ENCODE peak calls at places on chromosomes 6 and 20, in four cellular contexts. T, E, A and B are unnamed samples.

GRCh38 chr6:33104893-33105292 is 29.1 kb downstream of the HLA-DPB1 start:
- DNase-seq in T (no peak), E (no peak), A (no peak), B (no peak)

GRCh38 chr6:142783499-142783898 is 161.5 kb downstream of the HIVEP2 start:
- DNase-seq in T (no peak), E (no peak), A (no peak), B (no peak)

GRCh38 chr6:109441069-109441816 is 719 bp downstream of the SMPD2 start:
- DNase-seq in T (peak), E (peak), A (peak), B (peak)

GRCh38 chr20:17651761-17652388 is 30.2 kb downstream of the RRBP1 start:
- DNase-seq in T (peak), E (peak), A (no peak), B (peak)

GRCh38 chr6:42387336-42387735 is 64.4 kb downstream of the TRERF1 start:
- DNase-seq in T (no peak), E (no peak), A (no peak), B (no peak)

GRCh38 chr6:73394577-73395354 is at the start of gene DDX43:
- DNase-seq in T (no peak), E (peak), A (peak), B (no peak)

GRCh38 chr6:31794294-31794865 is 1.2 kb downstream of the VARS1 start:
- DNase-seq in T (peak), E (no peak), A (no peak), B (peak)

GRCh38 chr20:41141153-41141815 is 3.9 kb downstream of the PLCG1 start:
- DNase-seq in T (no peak), E (no peak), A (no peak), B (no peak)

GRCh38 chr20:25057234-25058050 is 497 bp downstream of the ACSS1 start:
- DNase-seq in T (peak), E (peak), A (peak), B (peak)

GRCh38 chr6:83536034-83536646 is 23.8 kb downstream of the PRSS35 start:
- DNase-seq in T (peak), E (peak), A (no peak), B (peak)

GRCh38 chr20:38084425-38084951 is 50.9 kb downstream of the RPRD1B start:
- DNase-seq in T (peak), E (no peak), A (no peak), B (no peak)

GRCh38 chr6:126100386-126100785 is 114.0 kb downstream of the TRMT11 start:
- DNase-seq in T (no peak), E (no peak), A (no peak), B (no peak)

GRCh38 chr20:13526551-13526950 is 112.2 kb downstream of the TASP1 start:
- DNase-seq in T (no peak), E (no peak), A (no peak), B (no peak)

GRCh38 chr20:1460275-1460674 is 6.4 kb downstream of the NSFL1C start:
- DNase-seq in T (no peak), E (no peak), A (no peak), B (no peak)

GRCh38 chr6:162882817-162883481 is 155.2 kb downstream of the PACRG start:
- DNase-seq in T (no peak), E (no peak), A (no peak), B (no peak)

GRCh38 chr6:77034161-77034560 is 429.1 kb downstream of the HTR1B start:
- DNase-seq in T (no peak), E (no peak), A (no peak), B (no peak)

GRCh38 chr20:25549866-25550477 is 35.4 kb downstream of the NINL start:
- DNase-seq in T (no peak), E (no peak), A (peak), B (no peak)

DNA sequence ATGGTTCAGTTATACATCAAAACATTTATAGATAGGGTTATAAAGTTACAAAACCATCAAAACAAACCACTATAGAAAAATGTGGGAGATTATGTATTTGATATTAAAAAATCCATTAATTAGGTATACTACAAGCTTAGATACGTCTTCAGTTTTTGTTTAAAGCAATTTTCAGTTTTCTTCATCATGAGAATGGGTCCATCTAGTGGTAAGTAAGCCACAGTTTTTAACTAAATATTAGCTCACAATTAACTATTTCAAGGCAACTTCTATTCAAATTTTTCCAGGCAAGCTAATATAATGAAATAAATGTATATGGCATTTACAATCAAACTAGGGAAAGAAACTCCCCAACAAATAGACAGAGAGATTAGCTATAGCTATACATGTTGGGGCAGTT is 44.4 kb downstream of the RNGTT start:
- DNase-seq in T (no peak), E (no peak), A (no peak), B (no peak)
- H3K27ac ChIP-seq in T (no peak), E (no peak), A (no peak), B (no peak)

DNA sequence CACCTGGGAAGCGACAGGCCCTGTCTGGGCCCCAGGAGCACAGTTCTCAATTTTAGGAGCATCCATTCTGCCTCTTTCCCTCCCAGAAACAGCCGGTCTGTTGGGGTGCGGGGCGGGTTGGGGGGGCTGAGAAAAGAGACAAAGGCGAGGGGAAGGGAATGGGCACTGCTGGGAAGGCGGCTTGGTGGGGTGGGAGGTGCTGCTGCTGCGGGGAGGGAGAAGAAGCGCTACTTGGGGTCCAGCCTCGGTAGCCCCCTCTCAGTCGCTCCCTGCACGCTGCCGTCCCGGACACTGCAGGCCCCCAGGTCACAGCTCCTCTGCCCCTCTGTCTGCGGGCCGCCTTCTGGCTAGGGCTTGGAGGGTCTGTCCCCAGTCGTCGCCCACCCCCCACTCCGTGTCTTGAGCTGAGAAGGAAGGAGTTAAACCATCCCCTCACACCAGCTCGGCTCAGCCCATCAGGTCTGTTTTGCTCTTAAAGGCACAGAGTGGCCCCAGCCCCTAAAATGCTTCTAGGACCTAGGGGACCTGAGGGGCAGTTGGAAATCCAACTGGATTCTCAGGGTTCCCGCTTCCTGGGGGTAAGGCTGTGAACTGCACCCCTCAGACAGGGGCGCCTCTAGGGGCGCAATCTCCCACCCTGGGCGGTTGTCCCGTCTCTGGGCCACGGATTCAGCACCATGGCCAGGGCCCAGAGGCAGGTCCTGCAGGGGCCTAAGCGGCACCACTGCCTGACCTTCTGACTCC is 740 bp downstream of the GDAP1L1 start:
- DNase-seq in T (peak), E (no peak), A (no peak), B (no peak)
- TF ChIP-seq CTCF in T (peak), E (no peak), A (no peak), B (peak)

GRCh38 chr6:2978923-2979322 is 7.6 kb upstream of the SERPINB6 start:
- DNase-seq in T (no peak), E (no peak), A (no peak), B (no peak)

GRCh38 chr6:2980465-2980855 is 9.1 kb upstream of the SERPINB6 start:
- DNase-seq in T (no peak), E (no peak), A (no peak), B (no peak)

GRCh38 chr6:2977799-2978558 is 6.6 kb upstream of the SERPINB6 start:
- DNase-seq in T (no peak), E (no peak), A (no peak), B (no peak)

GRCh38 chr6:2982464-2983121 is 11.2 kb upstream of the SERPINB6 start:
- DNase-seq in T (no peak), E (no peak), A (no peak), B (no peak)

GRCh38 chr6:2979819-2980464 is 8.6 kb upstream of the SERPINB6 start:
- DNase-seq in T (no peak), E (no peak), A (no peak), B (no peak)
- H3K27ac ChIP-seq in T (peak), E (no peak), A (no peak), B (no peak)

DNA sequence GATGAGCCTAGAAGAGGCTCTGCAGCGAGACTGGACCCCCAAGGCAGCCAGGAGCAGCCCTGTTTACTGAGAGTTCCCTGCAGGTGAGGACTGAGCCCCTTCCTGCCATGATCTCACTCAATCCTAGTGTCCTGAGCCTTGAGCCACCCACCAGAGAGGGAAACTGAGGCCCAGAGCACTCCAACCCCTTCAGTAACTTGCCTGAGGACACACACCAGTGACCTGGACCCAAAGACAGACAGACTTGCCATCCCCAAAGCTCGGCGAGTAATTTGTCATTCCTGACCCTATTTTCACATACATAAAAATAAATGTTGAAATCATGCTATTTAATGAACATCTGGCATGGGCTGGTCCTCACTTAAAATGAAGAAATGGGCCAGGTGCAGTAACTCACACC is 16.7 kb downstream of the BMP7 start:
- DNase-seq in T (no peak), E (no peak), A (no peak), B (no peak)
- TF ChIP-seq CTCF in T (no peak), E (no peak), A (no peak), B (no peak)

GRCh38 chr6:148989585-148989984 is 242.8 kb downstream of the UST start:
- DNase-seq in T (no peak), E (no peak), A (no peak), B (no peak)
- H3K27ac ChIP-seq in T (no peak), E (no peak), A (no peak), B (no peak)

DNA sequence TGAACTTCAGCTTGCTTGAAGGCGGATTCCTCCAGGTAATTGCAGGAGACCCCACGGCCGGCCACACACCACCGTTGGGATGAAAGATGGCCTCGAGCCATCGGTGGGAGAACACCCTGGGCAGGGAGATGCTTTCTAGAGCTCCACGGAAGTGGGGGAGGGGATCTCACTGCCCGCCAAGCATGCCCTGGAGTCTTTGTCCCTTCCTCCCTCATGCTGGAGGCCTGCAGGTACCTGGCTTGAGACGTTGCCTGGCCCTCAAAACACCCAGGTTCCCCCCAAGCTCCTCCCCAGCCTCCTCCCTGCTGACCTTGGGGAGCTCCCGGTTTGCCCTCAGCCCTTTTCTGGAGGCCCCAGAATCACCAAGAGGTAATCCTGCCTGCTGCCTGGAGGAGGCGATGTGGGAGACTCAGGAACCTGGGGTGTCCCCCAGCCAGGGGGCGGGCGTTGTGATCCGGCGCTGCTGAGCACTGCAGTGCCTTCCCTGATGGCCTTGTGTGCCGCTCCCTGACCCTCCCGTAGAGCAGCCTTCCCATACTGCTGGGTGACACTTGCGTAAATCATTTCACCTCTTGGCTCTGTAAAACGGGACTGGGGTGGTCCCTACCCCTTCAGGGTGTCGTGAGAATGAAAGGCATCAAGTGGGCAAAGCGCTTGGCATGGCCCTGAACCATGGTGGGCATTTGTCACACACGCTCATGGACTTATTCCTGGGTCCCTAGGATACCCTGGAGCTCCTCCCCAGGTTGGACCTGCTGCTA is 91.4 kb downstream of the CEBPB start:
- DNase-seq in T (no peak), E (no peak), A (no peak), B (no peak)
- TF ChIP-seq CTCF in T (peak), E (no peak), A (no peak), B (peak)